ENCODE peak calls at places on chromosomes 12 and 14, in ten cellular contexts. One of them, this sample, is unnamed.

GRCh38 chr14:96051642-96052540 is 12.7 kb downstream of the C14orf132 start:
- DNase-seq in PC-3: peak; percentile 15
- DNase-seq in body of pancreas: no peak
- DNase-seq in A673: no peak
- DNase-seq in vagina: peak; percentile 69
- DNase-seq in ovary: no peak
- DNase-seq in endodermal cell: peak; percentile 78
- DNase-seq in kidney: no peak
- DNase-seq in OCI-LY7: peak; percentile 64
- DNase-seq in transverse colon: no peak
- DNase-seq in this sample: no peak

GRCh38 chr12:118034429-118035193 is 18.1 kb downstream of the RFC5 start:
- DNase-seq in PC-3: peak; percentile 75
- DNase-seq in body of pancreas: peak; percentile 30
- DNase-seq in A673: peak; percentile 48
- DNase-seq in vagina: no peak
- DNase-seq in ovary: no peak
- DNase-seq in endodermal cell: peak; percentile 80
- DNase-seq in kidney: no peak
- DNase-seq in OCI-LY7: no peak
- DNase-seq in transverse colon: peak; percentile 25
- DNase-seq in this sample: no peak

GRCh38 chr12:85662209-85662607 is 174.0 kb downstream of the RASSF9 start:
- DNase-seq in PC-3: no peak
- DNase-seq in body of pancreas: no peak
- DNase-seq in A673: no peak
- DNase-seq in vagina: no peak
- DNase-seq in ovary: no peak
- DNase-seq in endodermal cell: no peak
- DNase-seq in kidney: no peak
- DNase-seq in OCI-LY7: no peak
- DNase-seq in transverse colon: no peak
- DNase-seq in this sample: no peak

GRCh38 chr12:11823043-11823442 is 173.6 kb downstream of the ETV6 start:
- DNase-seq in PC-3: no peak
- DNase-seq in body of pancreas: no peak
- DNase-seq in A673: no peak
- DNase-seq in vagina: no peak
- DNase-seq in ovary: no peak
- DNase-seq in endodermal cell: no peak
- DNase-seq in kidney: no peak
- DNase-seq in OCI-LY7: peak; percentile 57
- DNase-seq in transverse colon: no peak
- DNase-seq in this sample: no peak

GRCh38 chr12:42758806-42759205 is 169.3 kb upstream of the PRICKLE1 start:
- DNase-seq in PC-3: no peak
- DNase-seq in body of pancreas: no peak
- DNase-seq in A673: no peak
- DNase-seq in vagina: no peak
- DNase-seq in ovary: no peak
- DNase-seq in endodermal cell: no peak
- DNase-seq in kidney: no peak
- DNase-seq in OCI-LY7: no peak
- DNase-seq in transverse colon: no peak
- DNase-seq in this sample: no peak

GRCh38 chr14:51604078-51604477 is 47.6 kb upstream of the FRMD6 start:
- DNase-seq in PC-3: no peak
- DNase-seq in body of pancreas: no peak
- DNase-seq in A673: no peak
- DNase-seq in vagina: no peak
- DNase-seq in ovary: no peak
- DNase-seq in endodermal cell: no peak
- DNase-seq in kidney: no peak
- DNase-seq in OCI-LY7: no peak
- DNase-seq in transverse colon: no peak
- DNase-seq in this sample: no peak

GRCh38 chr12:18808221-18808620 is 70.3 kb downstream of the CAPZA3 start:
- DNase-seq in PC-3: no peak
- DNase-seq in body of pancreas: no peak
- DNase-seq in A673: peak; percentile 53
- DNase-seq in vagina: no peak
- DNase-seq in ovary: no peak
- DNase-seq in endodermal cell: no peak
- DNase-seq in kidney: no peak
- DNase-seq in OCI-LY7: no peak
- DNase-seq in transverse colon: no peak
- DNase-seq in this sample: no peak

GRCh38 chr14:97350894-97351713 is 553.9 kb downstream of the VRK1 start:
- DNase-seq in PC-3: no peak
- DNase-seq in body of pancreas: peak; percentile 26
- DNase-seq in A673: no peak
- DNase-seq in vagina: no peak
- DNase-seq in ovary: no peak
- DNase-seq in endodermal cell: no peak
- DNase-seq in kidney: no peak
- DNase-seq in OCI-LY7: no peak
- DNase-seq in transverse colon: no peak
- DNase-seq in this sample: no peak

GRCh38 chr12:81520064-81520945 is 238.8 kb downstream of the PPFIA2 start:
- DNase-seq in PC-3: no peak
- DNase-seq in body of pancreas: no peak
- DNase-seq in A673: no peak
- DNase-seq in vagina: no peak
- DNase-seq in ovary: no peak
- DNase-seq in endodermal cell: no peak
- DNase-seq in kidney: no peak
- DNase-seq in OCI-LY7: no peak
- DNase-seq in transverse colon: no peak
- DNase-seq in this sample: no peak

GRCh38 chr14:104784846-104785707 is 10.5 kb downstream of the AKT1 start:
- DNase-seq in PC-3: no peak
- DNase-seq in body of pancreas: no peak
- DNase-seq in A673: peak; percentile 47
- DNase-seq in vagina: no peak
- DNase-seq in ovary: no peak
- DNase-seq in endodermal cell: no peak
- DNase-seq in kidney: no peak
- DNase-seq in OCI-LY7: no peak
- DNase-seq in transverse colon: no peak
- DNase-seq in this sample: no peak

GRCh38 chr12:89225808-89226368 is 126.4 kb downstream of the DUSP6 start:
- DNase-seq in PC-3: peak; percentile 99
- DNase-seq in body of pancreas: peak; percentile 18
- DNase-seq in A673: peak; percentile 51
- DNase-seq in vagina: no peak
- DNase-seq in ovary: no peak
- DNase-seq in endodermal cell: peak; percentile 76
- DNase-seq in kidney: no peak
- DNase-seq in OCI-LY7: no peak
- DNase-seq in transverse colon: peak; percentile 64
- DNase-seq in this sample: peak; percentile 65

GRCh38 chr14:55332654-55333570 is 61.7 kb downstream of the FBXO34 start:
- DNase-seq in PC-3: no peak
- DNase-seq in body of pancreas: no peak
- DNase-seq in A673: no peak
- DNase-seq in vagina: no peak
- DNase-seq in ovary: no peak
- DNase-seq in endodermal cell: no peak
- DNase-seq in kidney: no peak
- DNase-seq in OCI-LY7: no peak
- DNase-seq in transverse colon: no peak
- DNase-seq in this sample: no peak

GRCh38 chr12:15209782-15210181 is 11.4 kb downstream of the RERG start:
- DNase-seq in PC-3: no peak
- DNase-seq in body of pancreas: no peak
- DNase-seq in A673: no peak
- DNase-seq in vagina: no peak
- DNase-seq in ovary: no peak
- DNase-seq in endodermal cell: no peak
- DNase-seq in kidney: no peak
- DNase-seq in OCI-LY7: no peak
- DNase-seq in transverse colon: no peak
- DNase-seq in this sample: no peak

GRCh38 chr12:113610698-113611097 is 139.0 kb upstream of the LHX5 start:
- DNase-seq in PC-3: no peak
- DNase-seq in body of pancreas: no peak
- DNase-seq in A673: no peak
- DNase-seq in vagina: peak; percentile 56
- DNase-seq in ovary: no peak
- DNase-seq in endodermal cell: peak; percentile 63
- DNase-seq in kidney: no peak
- DNase-seq in OCI-LY7: no peak
- DNase-seq in transverse colon: no peak
- DNase-seq in this sample: no peak

GRCh38 chr12:58310368-58310767 is 369.0 kb downstream of the ATP23 start:
- DNase-seq in PC-3: peak; percentile 72
- DNase-seq in body of pancreas: no peak
- DNase-seq in A673: peak; percentile 21
- DNase-seq in vagina: no peak
- DNase-seq in ovary: no peak
- DNase-seq in endodermal cell: no peak
- DNase-seq in kidney: no peak
- DNase-seq in OCI-LY7: no peak
- DNase-seq in transverse colon: no peak
- DNase-seq in this sample: no peak
- H3K4me1 ChIP-seq in PC-3: peaks cover 38% of the 10 kb centered on the region
- H3K4me1 ChIP-seq in body of pancreas: peaks cover 4% of the 10 kb centered on the region
- H3K4me1 ChIP-seq in A673: peaks cover 11% of the 10 kb centered on the region
- H3K4me1 ChIP-seq in vagina: peaks cover 8% of the 10 kb centered on the region
- H3K4me1 ChIP-seq in ovary: no peaks in the 10 kb centered on the region
- H3K4me1 ChIP-seq in endodermal cell: peaks cover 3% of the 10 kb centered on the region
- H3K4me1 ChIP-seq in kidney: no peaks in the 10 kb centered on the region
- H3K4me1 ChIP-seq in OCI-LY7: no peaks in the 10 kb centered on the region
- H3K4me1 ChIP-seq in transverse colon: no peaks in the 10 kb centered on the region
- H3K4me1 ChIP-seq in this sample: no peaks in the 10 kb centered on the region

GRCh38 chr14:100826371-100827139 is 637 bp downstream of the MEG3 start:
- DNase-seq in PC-3: no peak
- DNase-seq in body of pancreas: no peak
- DNase-seq in A673: no peak
- DNase-seq in vagina: no peak
- DNase-seq in ovary: peak; percentile 52
- DNase-seq in endodermal cell: no peak
- DNase-seq in kidney: no peak
- DNase-seq in OCI-LY7: no peak
- DNase-seq in transverse colon: no peak
- DNase-seq in this sample: no peak

GRCh38 chr14:100825691-100826331 is at the start of gene MEG3:
- DNase-seq in PC-3: no peak
- DNase-seq in body of pancreas: peak; percentile 53
- DNase-seq in A673: peak; percentile 69
- DNase-seq in vagina: no peak
- DNase-seq in ovary: peak; percentile 88
- DNase-seq in endodermal cell: no peak
- DNase-seq in kidney: peak; percentile 75
- DNase-seq in OCI-LY7: no peak
- DNase-seq in transverse colon: peak; percentile 22
- DNase-seq in this sample: peak; percentile 70

GRCh38 chr14:100828448-100828834 is 2.5 kb downstream of the MEG3 start:
- DNase-seq in PC-3: no peak
- DNase-seq in body of pancreas: no peak
- DNase-seq in A673: no peak
- DNase-seq in vagina: no peak
- DNase-seq in ovary: peak; percentile 48
- DNase-seq in endodermal cell: no peak
- DNase-seq in kidney: peak; percentile 23
- DNase-seq in OCI-LY7: no peak
- DNase-seq in transverse colon: no peak
- DNase-seq in this sample: no peak

GRCh38 chr14:100827751-100828447 is 2.0 kb downstream of the MEG3 start:
- DNase-seq in PC-3: peak; percentile 20
- DNase-seq in body of pancreas: peak; percentile 62
- DNase-seq in A673: no peak
- DNase-seq in vagina: no peak
- DNase-seq in ovary: peak; percentile 80
- DNase-seq in endodermal cell: no peak
- DNase-seq in kidney: peak; percentile 66
- DNase-seq in OCI-LY7: no peak
- DNase-seq in transverse colon: no peak
- DNase-seq in this sample: no peak

DNA sequence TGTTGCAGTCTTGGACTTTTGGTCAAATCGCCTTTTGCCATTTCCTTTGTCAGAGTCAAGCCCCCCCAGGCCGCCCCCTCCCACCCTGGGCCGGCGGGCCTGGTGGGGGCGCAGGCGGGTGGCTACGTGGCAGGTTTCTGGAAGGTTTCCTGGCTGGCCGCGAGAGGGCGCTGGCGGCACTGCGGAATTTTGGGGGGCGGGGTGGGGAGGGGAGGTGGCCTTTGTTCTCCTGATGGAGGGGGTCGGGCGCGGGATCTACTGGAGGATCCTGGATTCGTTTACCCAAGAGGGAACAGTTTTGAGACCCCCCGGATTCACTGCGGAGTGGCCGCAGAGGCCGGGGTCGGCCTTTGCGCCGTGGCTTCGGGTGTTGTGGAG is 1.2 kb downstream of the MEG3 start:
- DNase-seq in PC-3: no peak
- DNase-seq in body of pancreas: no peak
- DNase-seq in A673: peak; percentile 35
- DNase-seq in vagina: no peak
- DNase-seq in ovary: peak; percentile 70
- DNase-seq in endodermal cell: no peak
- DNase-seq in kidney: peak; percentile 64
- DNase-seq in OCI-LY7: no peak
- DNase-seq in transverse colon: no peak
- DNase-seq in this sample: no peak
- TF ChIP-seq CTCF in PC-3: peak; percentile 52
- TF ChIP-seq CTCF in body of pancreas: peak; percentile 44
- TF ChIP-seq CTCF in A673: peak; percentile 65
- TF ChIP-seq CTCF in vagina: no peak
- TF ChIP-seq CTCF in ovary: peak; percentile 24
- TF ChIP-seq CTCF in endodermal cell: no peak
- TF ChIP-seq CTCF in kidney: no peak
- TF ChIP-seq CTCF in OCI-LY7: no peak
- TF ChIP-seq CTCF in transverse colon: no peak
- TF ChIP-seq CTCF in this sample: no peak

GRCh38 chr12:52147983-52148540 is 43.8 kb downstream of the KRT80 start:
- DNase-seq in PC-3: no peak
- DNase-seq in body of pancreas: no peak
- DNase-seq in A673: no peak
- DNase-seq in vagina: no peak
- DNase-seq in ovary: no peak
- DNase-seq in endodermal cell: no peak
- DNase-seq in kidney: no peak
- DNase-seq in OCI-LY7: no peak
- DNase-seq in transverse colon: no peak
- DNase-seq in this sample: no peak
- H3K4me1 ChIP-seq in PC-3: peaks cover 83% of the 10 kb centered on the region
- H3K4me1 ChIP-seq in body of pancreas: peaks cover 40% of the 10 kb centered on the region
- H3K4me1 ChIP-seq in A673: no peaks in the 10 kb centered on the region
- H3K4me1 ChIP-seq in vagina: peaks cover 93% of the 10 kb centered on the region
- H3K4me1 ChIP-seq in ovary: peaks cover 9% of the 10 kb centered on the region
- H3K4me1 ChIP-seq in endodermal cell: no peaks in the 10 kb centered on the region
- H3K4me1 ChIP-seq in kidney: peaks cover 24% of the 10 kb centered on the region
- H3K4me1 ChIP-seq in OCI-LY7: no peaks in the 10 kb centered on the region
- H3K4me1 ChIP-seq in transverse colon: peaks cover 67% of the 10 kb centered on the region
- H3K4me1 ChIP-seq in this sample: peaks cover 56% of the 10 kb centered on the region

GRCh38 chr12:96719671-96720362 is 187.2 kb upstream of the NEDD1 start:
- DNase-seq in PC-3: peak; percentile 63
- DNase-seq in body of pancreas: no peak
- DNase-seq in A673: no peak
- DNase-seq in vagina: no peak
- DNase-seq in ovary: no peak
- DNase-seq in endodermal cell: no peak
- DNase-seq in kidney: no peak
- DNase-seq in OCI-LY7: peak; percentile 49
- DNase-seq in transverse colon: peak; percentile 9
- DNase-seq in this sample: no peak

GRCh38 chr12:96720363-96720705 is 186.7 kb upstream of the NEDD1 start:
- DNase-seq in PC-3: peak; percentile 57
- DNase-seq in body of pancreas: peak; percentile 16
- DNase-seq in A673: no peak
- DNase-seq in vagina: no peak
- DNase-seq in ovary: no peak
- DNase-seq in endodermal cell: peak; percentile 74
- DNase-seq in kidney: no peak
- DNase-seq in OCI-LY7: peak; percentile 22
- DNase-seq in transverse colon: peak; percentile 8
- DNase-seq in this sample: no peak
- TF ChIP-seq CTCF in PC-3: peak; percentile 52
- TF ChIP-seq CTCF in body of pancreas: no peak
- TF ChIP-seq CTCF in A673: no peak
- TF ChIP-seq CTCF in vagina: no peak
- TF ChIP-seq CTCF in ovary: no peak
- TF ChIP-seq CTCF in endodermal cell: peak; percentile 63
- TF ChIP-seq CTCF in kidney: no peak
- TF ChIP-seq CTCF in OCI-LY7: peak; percentile 31
- TF ChIP-seq CTCF in transverse colon: no peak
- TF ChIP-seq CTCF in this sample: no peak